ENCODE peak calls at places on chromosomes 6 and 20, in six cellular contexts. One of them, this sample, is unnamed.

GRCh38 chr20:48957053-48957481 is 35.6 kb downstream of the ARFGEF2 start:
- DNase-seq in GM20000: no peak
- DNase-seq in nephron progenitor cell: no peak
- DNase-seq in astrocyte: no peak
- DNase-seq in MM.1S: no peak
- DNase-seq in fibroblast of pulmonary artery: peak; percentile 37
- DNase-seq in this sample: no peak

GRCh38 chr6:97114645-97115044 is 168.4 kb downstream of the MMS22L start:
- DNase-seq in MM.1S: no peak
- DNase-seq in GM20000: no peak
- DNase-seq in nephron progenitor cell: no peak
- DNase-seq in astrocyte: no peak
- DNase-seq in fibroblast of pulmonary artery: no peak
- DNase-seq in this sample: no peak

GRCh38 chr20:8646716-8647115 is 422.2 kb upstream of the PLCB4 start:
- DNase-seq in nephron progenitor cell: no peak
- DNase-seq in astrocyte: peak; percentile 95
- DNase-seq in GM20000: no peak
- DNase-seq in fibroblast of pulmonary artery: peak; percentile 63
- DNase-seq in MM.1S: no peak
- DNase-seq in this sample: no peak

GRCh38 chr6:166955865-166956443 is 396 bp downstream of the RNASET2 start:
- DNase-seq in astrocyte: no peak
- DNase-seq in MM.1S: no peak
- DNase-seq in nephron progenitor cell: no peak
- DNase-seq in fibroblast of pulmonary artery: no peak
- DNase-seq in GM20000: no peak
- DNase-seq in this sample: no peak

GRCh38 chr6:27503436-27504030 is 30.6 kb upstream of the ZNF184 start:
- DNase-seq in MM.1S: peak; percentile 75
- DNase-seq in fibroblast of pulmonary artery: peak; percentile 84
- DNase-seq in astrocyte: peak; percentile 52
- DNase-seq in GM20000: peak; percentile 43
- DNase-seq in nephron progenitor cell: peak; percentile 85
- DNase-seq in this sample: peak; percentile 27

GRCh38 chr20:25586877-25587276 is 1.5 kb upstream of the NINL start:
- DNase-seq in astrocyte: no peak
- DNase-seq in fibroblast of pulmonary artery: no peak
- DNase-seq in nephron progenitor cell: no peak
- DNase-seq in MM.1S: no peak
- DNase-seq in GM20000: no peak
- DNase-seq in this sample: no peak

GRCh38 chr6:108549741-108550140 is 11.0 kb upstream of the FOXO3 start:
- DNase-seq in MM.1S: no peak
- DNase-seq in fibroblast of pulmonary artery: no peak
- DNase-seq in astrocyte: no peak
- DNase-seq in GM20000: no peak
- DNase-seq in nephron progenitor cell: no peak
- DNase-seq in this sample: no peak

GRCh38 chr20:20393207-20393606 is 25.3 kb downstream of the INSM1 start:
- DNase-seq in astrocyte: peak; percentile 30
- DNase-seq in nephron progenitor cell: no peak
- DNase-seq in GM20000: no peak
- DNase-seq in MM.1S: no peak
- DNase-seq in fibroblast of pulmonary artery: peak; percentile 16
- DNase-seq in this sample: no peak

GRCh38 chr20:60446273-60447111 is 488.3 kb downstream of the CDH26 start:
- DNase-seq in fibroblast of pulmonary artery: no peak
- DNase-seq in MM.1S: peak; percentile 30
- DNase-seq in GM20000: no peak
- DNase-seq in astrocyte: peak; percentile 6
- DNase-seq in nephron progenitor cell: no peak
- DNase-seq in this sample: no peak

GRCh38 chr20:57439432-57439831 is 48.2 kb downstream of the RBM38 start:
- DNase-seq in astrocyte: no peak
- DNase-seq in GM20000: no peak
- DNase-seq in nephron progenitor cell: peak; percentile 46
- DNase-seq in fibroblast of pulmonary artery: no peak
- DNase-seq in MM.1S: no peak
- DNase-seq in this sample: no peak

GRCh38 chr6:89966913-89967312 is 72.6 kb downstream of the GJA10 start:
- DNase-seq in astrocyte: no peak
- DNase-seq in GM20000: no peak
- DNase-seq in fibroblast of pulmonary artery: no peak
- DNase-seq in MM.1S: no peak
- DNase-seq in nephron progenitor cell: no peak
- DNase-seq in this sample: no peak

GRCh38 chr20:36359668-36360406 is 53.7 kb downstream of the DLGAP4 start:
- DNase-seq in fibroblast of pulmonary artery: no peak
- DNase-seq in astrocyte: no peak
- DNase-seq in nephron progenitor cell: no peak
- DNase-seq in MM.1S: no peak
- DNase-seq in GM20000: no peak
- DNase-seq in this sample: no peak

GRCh38 chr6:35643162-35643535 is 45.6 kb downstream of the FKBP5 start:
- DNase-seq in MM.1S: no peak
- DNase-seq in fibroblast of pulmonary artery: no peak
- DNase-seq in nephron progenitor cell: no peak
- DNase-seq in astrocyte: no peak
- DNase-seq in GM20000: no peak
- DNase-seq in this sample: no peak

GRCh38 chr6:153503810-153504209 is 372.7 kb upstream of the RGS17 start:
- DNase-seq in astrocyte: no peak
- DNase-seq in GM20000: no peak
- DNase-seq in nephron progenitor cell: peak; percentile 13
- DNase-seq in MM.1S: no peak
- DNase-seq in fibroblast of pulmonary artery: no peak
- DNase-seq in this sample: no peak

GRCh38 chr6:29426654-29427053 is 11.9 kb downstream of the OR12D1 start:
- DNase-seq in MM.1S: no peak
- DNase-seq in astrocyte: no peak
- DNase-seq in GM20000: no peak
- DNase-seq in nephron progenitor cell: no peak
- DNase-seq in fibroblast of pulmonary artery: no peak
- DNase-seq in this sample: no peak

GRCh38 chr6:159691963-159692287 is 1.1 kb downstream of the SOD2 start:
- DNase-seq in nephron progenitor cell: no peak
- DNase-seq in fibroblast of pulmonary artery: no peak
- DNase-seq in MM.1S: no peak
- DNase-seq in astrocyte: no peak
- DNase-seq in GM20000: peak; percentile 22
- DNase-seq in this sample: no peak

GRCh38 chr20:54021446-54022235 is 48.8 kb downstream of the BCAS1 start:
- DNase-seq in GM20000: no peak
- DNase-seq in MM.1S: no peak
- DNase-seq in nephron progenitor cell: no peak
- DNase-seq in astrocyte: no peak
- DNase-seq in fibroblast of pulmonary artery: no peak
- DNase-seq in this sample: no peak

GRCh38 chr6:16758163-16758975 is 2.9 kb downstream of the ATXN1 start:
- DNase-seq in GM20000: no peak
- DNase-seq in fibroblast of pulmonary artery: peak; percentile 58
- DNase-seq in astrocyte: peak; percentile 54
- DNase-seq in MM.1S: no peak
- DNase-seq in nephron progenitor cell: peak; percentile 36
- DNase-seq in this sample: no peak

GRCh38 chr6:150775400-150775799 is 90.1 kb upstream of the MTHFD1L start:
- DNase-seq in astrocyte: peak; percentile 63
- DNase-seq in MM.1S: no peak
- DNase-seq in fibroblast of pulmonary artery: no peak
- DNase-seq in nephron progenitor cell: no peak
- DNase-seq in GM20000: no peak
- DNase-seq in this sample: no peak

GRCh38 chr6:169738972-169739529 is 12.3 kb downstream of the DYNLT2 start:
- DNase-seq in nephron progenitor cell: no peak
- DNase-seq in MM.1S: no peak
- DNase-seq in GM20000: no peak
- DNase-seq in fibroblast of pulmonary artery: no peak
- DNase-seq in astrocyte: no peak
- DNase-seq in this sample: no peak

GRCh38 chr20:36819662-36820061 is 46.1 kb upstream of the DSN1 start:
- DNase-seq in GM20000: no peak
- DNase-seq in fibroblast of pulmonary artery: no peak
- DNase-seq in astrocyte: no peak
- DNase-seq in MM.1S: peak; percentile 49
- DNase-seq in nephron progenitor cell: no peak
- DNase-seq in this sample: no peak

GRCh38 chr6:70180904-70181599 is 121.8 kb downstream of the COL9A1 start:
- DNase-seq in MM.1S: no peak
- DNase-seq in nephron progenitor cell: no peak
- DNase-seq in astrocyte: no peak
- DNase-seq in fibroblast of pulmonary artery: no peak
- DNase-seq in GM20000: no peak
- DNase-seq in this sample: peak; percentile 12

GRCh38 chr6:157981132-157981394 is 600 bp upstream of the SYNJ2 start:
- DNase-seq in MM.1S: peak; percentile 10
- DNase-seq in nephron progenitor cell: no peak
- DNase-seq in fibroblast of pulmonary artery: no peak
- DNase-seq in GM20000: no peak
- DNase-seq in astrocyte: no peak
- DNase-seq in this sample: no peak

GRCh38 chr20:3711418-3712043 is 869 bp downstream of the SIGLEC1 start:
- DNase-seq in nephron progenitor cell: no peak
- DNase-seq in GM20000: no peak
- DNase-seq in fibroblast of pulmonary artery: no peak
- DNase-seq in astrocyte: no peak
- DNase-seq in MM.1S: no peak
- DNase-seq in this sample: no peak

GRCh38 chr6:73308712-73309533 is 45.2 kb downstream of the DPPA5 start:
- DNase-seq in MM.1S: no peak
- DNase-seq in nephron progenitor cell: peak; percentile 11
- DNase-seq in GM20000: no peak
- DNase-seq in astrocyte: no peak
- DNase-seq in fibroblast of pulmonary artery: peak; percentile 30
- DNase-seq in this sample: no peak

GRCh38 chr6:39870950-39871349 is 63.3 kb downstream of the MOCS1 start:
- DNase-seq in astrocyte: no peak
- DNase-seq in GM20000: no peak
- DNase-seq in MM.1S: no peak
- DNase-seq in fibroblast of pulmonary artery: no peak
- DNase-seq in nephron progenitor cell: no peak
- DNase-seq in this sample: no peak
- TF ChIP-seq CTCF in astrocyte: no peak
- TF ChIP-seq CTCF in GM20000: peak; percentile 11
- TF ChIP-seq CTCF in MM.1S: no peak
- TF ChIP-seq CTCF in fibroblast of pulmonary artery: peak; percentile 21
- TF ChIP-seq CTCF in nephron progenitor cell: no peak
- TF ChIP-seq CTCF in this sample: peak; percentile 14

GRCh38 chr6:117605169-117605826 is 3.0 kb upstream of the GOPC start:
- DNase-seq in nephron progenitor cell: peak; percentile 21
- DNase-seq in MM.1S: peak; percentile 85
- DNase-seq in astrocyte: peak; percentile 63
- DNase-seq in fibroblast of pulmonary artery: peak; percentile 91
- DNase-seq in GM20000: peak; percentile 70
- DNase-seq in this sample: peak; percentile 74

GRCh38 chr6:117600008-117600743 is 2.1 kb downstream of the GOPC start:
- DNase-seq in fibroblast of pulmonary artery: no peak
- DNase-seq in nephron progenitor cell: no peak
- DNase-seq in GM20000: no peak
- DNase-seq in astrocyte: peak; percentile 46
- DNase-seq in MM.1S: peak; percentile 27
- DNase-seq in this sample: no peak

GRCh38 chr6:117602899-117603588 is 733 bp upstream of the GOPC start:
- DNase-seq in MM.1S: no peak
- DNase-seq in astrocyte: no peak
- DNase-seq in GM20000: no peak
- DNase-seq in nephron progenitor cell: no peak
- DNase-seq in fibroblast of pulmonary artery: no peak
- DNase-seq in this sample: no peak

GRCh38 chr6:117601811-117602150 is 530 bp downstream of the GOPC start:
- DNase-seq in MM.1S: peak; percentile 48
- DNase-seq in nephron progenitor cell: no peak
- DNase-seq in fibroblast of pulmonary artery: no peak
- DNase-seq in GM20000: no peak
- DNase-seq in astrocyte: no peak
- DNase-seq in this sample: no peak

GRCh38 chr6:117602151-117602898 is at the start of gene GOPC:
- DNase-seq in GM20000: peak; percentile 96
- DNase-seq in fibroblast of pulmonary artery: peak; percentile 99
- DNase-seq in astrocyte: peak; percentile 96
- DNase-seq in MM.1S: peak; percentile 98
- DNase-seq in nephron progenitor cell: peak; percentile 91
- DNase-seq in this sample: peak; percentile 96
- TF ChIP-seq CTCF in GM20000: peak; percentile 4
- TF ChIP-seq CTCF in fibroblast of pulmonary artery: peak; percentile 1
- TF ChIP-seq CTCF in astrocyte: no peak
- TF ChIP-seq CTCF in MM.1S: peak; percentile 22
- TF ChIP-seq CTCF in nephron progenitor cell: no peak
- TF ChIP-seq CTCF in this sample: peak; percentile 12

GRCh38 chr6:162898011-162898410 is 170.2 kb downstream of the PACRG start:
- DNase-seq in GM20000: no peak
- DNase-seq in nephron progenitor cell: no peak
- DNase-seq in astrocyte: no peak
- DNase-seq in fibroblast of pulmonary artery: no peak
- DNase-seq in MM.1S: no peak
- DNase-seq in this sample: no peak

GRCh38 chr6:162900503-162900902 is 172.7 kb downstream of the PACRG start:
- DNase-seq in MM.1S: no peak
- DNase-seq in GM20000: no peak
- DNase-seq in fibroblast of pulmonary artery: no peak
- DNase-seq in nephron progenitor cell: peak; percentile 9
- DNase-seq in astrocyte: no peak
- DNase-seq in this sample: no peak

GRCh38 chr6:162904069-162904663 is 176.4 kb downstream of the PACRG start:
- DNase-seq in GM20000: no peak
- DNase-seq in nephron progenitor cell: no peak
- DNase-seq in MM.1S: no peak
- DNase-seq in astrocyte: no peak
- DNase-seq in fibroblast of pulmonary artery: no peak
- DNase-seq in this sample: no peak

GRCh38 chr6:162899148-162899547 is 171.4 kb downstream of the PACRG start:
- DNase-seq in fibroblast of pulmonary artery: no peak
- DNase-seq in MM.1S: no peak
- DNase-seq in nephron progenitor cell: no peak
- DNase-seq in GM20000: no peak
- DNase-seq in astrocyte: peak; percentile 2
- DNase-seq in this sample: no peak
- TF ChIP-seq CTCF in fibroblast of pulmonary artery: no peak
- TF ChIP-seq CTCF in MM.1S: no peak
- TF ChIP-seq CTCF in nephron progenitor cell: no peak
- TF ChIP-seq CTCF in GM20000: no peak
- TF ChIP-seq CTCF in astrocyte: no peak
- TF ChIP-seq CTCF in this sample: no peak

DNA sequence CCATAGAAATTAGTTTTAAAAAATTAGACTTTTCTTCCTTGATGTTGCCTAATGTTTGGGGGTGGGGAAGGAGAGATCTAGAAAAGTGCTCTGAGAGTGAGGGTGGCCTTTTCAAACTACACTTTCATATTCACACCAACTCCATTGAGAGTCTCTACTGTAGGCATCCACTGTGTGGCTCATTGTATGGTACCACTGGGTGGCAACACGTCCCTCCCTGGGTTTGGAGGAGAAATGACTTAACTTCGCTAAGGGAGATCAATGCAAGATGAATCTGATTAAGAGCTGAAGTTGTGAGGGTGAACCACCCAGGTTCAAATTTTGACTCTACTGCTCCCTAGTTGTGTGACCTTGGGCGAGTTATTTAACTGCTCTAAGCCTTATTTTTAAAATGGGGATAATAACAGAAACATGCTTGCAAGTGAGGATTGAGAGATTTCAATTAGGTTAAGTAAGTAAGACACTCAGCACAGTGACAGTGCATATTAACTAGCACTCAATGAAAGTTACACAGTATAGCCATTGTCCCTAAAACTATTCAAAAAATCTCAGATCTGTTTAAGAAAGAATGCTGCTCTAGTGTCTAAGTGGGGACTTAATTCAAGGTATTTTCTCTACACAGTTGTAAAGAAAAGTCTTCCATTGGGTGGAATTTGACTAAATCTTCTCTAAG is 193.5 kb upstream of the CNR1 start:
- DNase-seq in fibroblast of pulmonary artery: no peak
- DNase-seq in nephron progenitor cell: no peak
- DNase-seq in astrocyte: no peak
- DNase-seq in MM.1S: no peak
- DNase-seq in GM20000: no peak
- DNase-seq in this sample: no peak
- TF ChIP-seq CTCF in fibroblast of pulmonary artery: no peak
- TF ChIP-seq CTCF in nephron progenitor cell: no peak
- TF ChIP-seq CTCF in astrocyte: no peak
- TF ChIP-seq CTCF in MM.1S: no peak
- TF ChIP-seq CTCF in GM20000: no peak
- TF ChIP-seq CTCF in this sample: no peak